ENCODE peak calls at places on chromosomes 3 and 15, in eight cellular contexts. One of them, this sample, is unnamed.

GRCh38 chr3:901953-902778 is 190.7 kb upstream of the CNTN6 start:
- DNase-seq in colonic mucosa: no peak
- DNase-seq in uterus: no peak
- DNase-seq in neuronal stem cell: no peak
- DNase-seq in CD8-positive, alpha-beta memory T cell: no peak
- DNase-seq in Peyer's patch: no peak
- DNase-seq in dorsolateral prefrontal cortex: no peak
- DNase-seq in CD8-positive, alpha-beta T cell: no peak
- DNase-seq in this sample: no peak

GRCh38 chr15:42736178-42736792 is 643 bp downstream of the CDAN1 start:
- DNase-seq in uterus: no peak
- DNase-seq in CD8-positive, alpha-beta T cell: no peak
- DNase-seq in Peyer's patch: no peak
- DNase-seq in colonic mucosa: no peak
- DNase-seq in CD8-positive, alpha-beta memory T cell: peak; percentile 20
- DNase-seq in neuronal stem cell: no peak
- DNase-seq in dorsolateral prefrontal cortex: no peak
- DNase-seq in this sample: no peak

GRCh38 chr3:176995946-176996345 is 201.3 kb downstream of the TBL1XR1 start:
- DNase-seq in neuronal stem cell: no peak
- DNase-seq in colonic mucosa: no peak
- DNase-seq in Peyer's patch: no peak
- DNase-seq in CD8-positive, alpha-beta T cell: no peak
- DNase-seq in uterus: no peak
- DNase-seq in dorsolateral prefrontal cortex: no peak
- DNase-seq in CD8-positive, alpha-beta memory T cell: no peak
- DNase-seq in this sample: no peak

GRCh38 chr15:82168757-82169156 is 93.8 kb downstream of the EFL1 start:
- DNase-seq in colonic mucosa: no peak
- DNase-seq in dorsolateral prefrontal cortex: no peak
- DNase-seq in uterus: no peak
- DNase-seq in Peyer's patch: no peak
- DNase-seq in CD8-positive, alpha-beta memory T cell: no peak
- DNase-seq in neuronal stem cell: no peak
- DNase-seq in CD8-positive, alpha-beta T cell: no peak
- DNase-seq in this sample: no peak

GRCh38 chr3:178002113-178002512 is 534.1 kb upstream of the KCNMB2 start:
- DNase-seq in colonic mucosa: no peak
- DNase-seq in CD8-positive, alpha-beta T cell: no peak
- DNase-seq in Peyer's patch: no peak
- DNase-seq in neuronal stem cell: no peak
- DNase-seq in uterus: no peak
- DNase-seq in CD8-positive, alpha-beta memory T cell: no peak
- DNase-seq in dorsolateral prefrontal cortex: no peak
- DNase-seq in this sample: no peak

GRCh38 chr3:141081141-141081795 is 30.1 kb downstream of the SPSB4 start:
- DNase-seq in uterus: no peak
- DNase-seq in CD8-positive, alpha-beta T cell: no peak
- DNase-seq in Peyer's patch: no peak
- DNase-seq in dorsolateral prefrontal cortex: no peak
- DNase-seq in neuronal stem cell: peak; percentile 79
- DNase-seq in CD8-positive, alpha-beta memory T cell: no peak
- DNase-seq in colonic mucosa: no peak
- DNase-seq in this sample: no peak

GRCh38 chr3:99699841-99700240 is 61.4 kb downstream of the COL8A1 start:
- DNase-seq in dorsolateral prefrontal cortex: no peak
- DNase-seq in uterus: no peak
- DNase-seq in Peyer's patch: no peak
- DNase-seq in neuronal stem cell: no peak
- DNase-seq in CD8-positive, alpha-beta memory T cell: no peak
- DNase-seq in CD8-positive, alpha-beta T cell: no peak
- DNase-seq in colonic mucosa: no peak
- DNase-seq in this sample: no peak

GRCh38 chr3:5016218-5017161 is 37.3 kb downstream of the BHLHE40 start:
- DNase-seq in neuronal stem cell: no peak
- DNase-seq in dorsolateral prefrontal cortex: no peak
- DNase-seq in CD8-positive, alpha-beta memory T cell: no peak
- DNase-seq in colonic mucosa: peak; percentile 86
- DNase-seq in CD8-positive, alpha-beta T cell: peak; percentile 59
- DNase-seq in uterus: no peak
- DNase-seq in Peyer's patch: peak; percentile 72
- DNase-seq in this sample: no peak

GRCh38 chr3:188212308-188212969 is 58.5 kb downstream of the LPP start:
- DNase-seq in dorsolateral prefrontal cortex: no peak
- DNase-seq in colonic mucosa: no peak
- DNase-seq in CD8-positive, alpha-beta memory T cell: no peak
- DNase-seq in Peyer's patch: no peak
- DNase-seq in uterus: peak; percentile 63
- DNase-seq in CD8-positive, alpha-beta T cell: no peak
- DNase-seq in neuronal stem cell: no peak
- DNase-seq in this sample: no peak

GRCh38 chr3:72655758-72656157 is 192.5 kb downstream of the SHQ1 start:
- DNase-seq in CD8-positive, alpha-beta memory T cell: no peak
- DNase-seq in colonic mucosa: no peak
- DNase-seq in neuronal stem cell: no peak
- DNase-seq in Peyer's patch: no peak
- DNase-seq in CD8-positive, alpha-beta T cell: no peak
- DNase-seq in dorsolateral prefrontal cortex: no peak
- DNase-seq in uterus: no peak
- DNase-seq in this sample: no peak

GRCh38 chr3:134527037-134527436 is 41.2 kb downstream of the CEP63 start:
- DNase-seq in colonic mucosa: no peak
- DNase-seq in CD8-positive, alpha-beta memory T cell: no peak
- DNase-seq in uterus: no peak
- DNase-seq in CD8-positive, alpha-beta T cell: no peak
- DNase-seq in Peyer's patch: no peak
- DNase-seq in neuronal stem cell: no peak
- DNase-seq in dorsolateral prefrontal cortex: no peak
- DNase-seq in this sample: no peak

GRCh38 chr3:175416600-175416999 is 557.5 kb downstream of the NAALADL2 start:
- DNase-seq in neuronal stem cell: no peak
- DNase-seq in CD8-positive, alpha-beta memory T cell: no peak
- DNase-seq in CD8-positive, alpha-beta T cell: no peak
- DNase-seq in dorsolateral prefrontal cortex: no peak
- DNase-seq in uterus: no peak
- DNase-seq in Peyer's patch: no peak
- DNase-seq in colonic mucosa: no peak
- DNase-seq in this sample: no peak

GRCh38 chr3:114649331-114649730 is 355.5 kb downstream of the TIGIT start:
- DNase-seq in neuronal stem cell: no peak
- DNase-seq in uterus: no peak
- DNase-seq in Peyer's patch: no peak
- DNase-seq in dorsolateral prefrontal cortex: no peak
- DNase-seq in colonic mucosa: no peak
- DNase-seq in CD8-positive, alpha-beta memory T cell: no peak
- DNase-seq in CD8-positive, alpha-beta T cell: no peak
- DNase-seq in this sample: no peak

GRCh38 chr15:71660501-71660900 is 149.9 kb upstream of the NR2E3 start:
- DNase-seq in uterus: no peak
- DNase-seq in dorsolateral prefrontal cortex: no peak
- DNase-seq in neuronal stem cell: no peak
- DNase-seq in CD8-positive, alpha-beta memory T cell: no peak
- DNase-seq in CD8-positive, alpha-beta T cell: no peak
- DNase-seq in Peyer's patch: no peak
- DNase-seq in colonic mucosa: no peak
- DNase-seq in this sample: no peak

GRCh38 chr3:185087419-185087818 is 65.4 kb downstream of the C3orf70 start:
- DNase-seq in colonic mucosa: no peak
- DNase-seq in uterus: no peak
- DNase-seq in dorsolateral prefrontal cortex: no peak
- DNase-seq in Peyer's patch: no peak
- DNase-seq in neuronal stem cell: no peak
- DNase-seq in CD8-positive, alpha-beta memory T cell: no peak
- DNase-seq in CD8-positive, alpha-beta T cell: no peak
- DNase-seq in this sample: no peak

GRCh38 chr3:64108281-64108680 is 85.0 kb upstream of the PSMD6 start:
- DNase-seq in uterus: no peak
- DNase-seq in CD8-positive, alpha-beta memory T cell: no peak
- DNase-seq in dorsolateral prefrontal cortex: no peak
- DNase-seq in CD8-positive, alpha-beta T cell: no peak
- DNase-seq in neuronal stem cell: no peak
- DNase-seq in Peyer's patch: no peak
- DNase-seq in colonic mucosa: no peak
- DNase-seq in this sample: no peak

GRCh38 chr3:87509401-87509800 is 233.0 kb upstream of the POU1F1 start:
- DNase-seq in CD8-positive, alpha-beta memory T cell: no peak
- DNase-seq in colonic mucosa: no peak
- DNase-seq in uterus: no peak
- DNase-seq in CD8-positive, alpha-beta T cell: no peak
- DNase-seq in dorsolateral prefrontal cortex: no peak
- DNase-seq in Peyer's patch: no peak
- DNase-seq in neuronal stem cell: no peak
- DNase-seq in this sample: no peak

GRCh38 chr3:154349223-154349622 is 24.9 kb upstream of the DHX36 start:
- DNase-seq in uterus: no peak
- DNase-seq in dorsolateral prefrontal cortex: no peak
- DNase-seq in colonic mucosa: no peak
- DNase-seq in Peyer's patch: no peak
- DNase-seq in CD8-positive, alpha-beta memory T cell: no peak
- DNase-seq in CD8-positive, alpha-beta T cell: no peak
- DNase-seq in neuronal stem cell: no peak
- DNase-seq in this sample: no peak

GRCh38 chr15:39580630-39581500 is at the start of gene THBS1:
- DNase-seq in dorsolateral prefrontal cortex: no peak
- DNase-seq in CD8-positive, alpha-beta T cell: peak; percentile 28
- DNase-seq in CD8-positive, alpha-beta memory T cell: no peak
- DNase-seq in colonic mucosa: peak; percentile 91
- DNase-seq in Peyer's patch: peak; percentile 44
- DNase-seq in neuronal stem cell: peak; percentile 91
- DNase-seq in uterus: peak; percentile 95
- DNase-seq in this sample: no peak

DNA sequence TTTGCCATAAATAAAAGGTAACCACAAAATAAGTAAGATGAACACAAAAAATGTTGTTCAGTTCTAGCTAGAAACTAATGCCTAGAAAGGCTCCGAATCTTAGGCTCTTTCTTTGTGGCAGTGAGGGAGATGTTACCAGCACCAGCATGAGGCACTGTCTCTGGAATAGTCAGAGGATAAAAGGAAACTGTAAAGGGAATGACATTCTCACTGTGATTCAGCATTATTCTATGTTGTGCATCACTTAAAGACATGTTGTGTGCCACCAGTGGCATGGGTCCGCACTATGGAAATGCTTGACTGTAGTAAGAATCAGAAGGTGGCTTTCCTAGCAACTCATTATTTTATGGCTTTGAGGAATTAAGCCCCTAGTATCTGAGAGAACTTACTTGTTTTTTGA is 70.8 kb downstream of the SEC22A start:
- DNase-seq in Peyer's patch: no peak
- DNase-seq in neuronal stem cell: no peak
- DNase-seq in colonic mucosa: no peak
- DNase-seq in CD8-positive, alpha-beta memory T cell: no peak
- DNase-seq in CD8-positive, alpha-beta T cell: no peak
- DNase-seq in uterus: no peak
- DNase-seq in dorsolateral prefrontal cortex: no peak
- DNase-seq in this sample: no peak
- H3K27ac ChIP-seq in Peyer's patch: no peak overlapping the region
- H3K27ac ChIP-seq in neuronal stem cell: no peak overlapping the region
- H3K27ac ChIP-seq in colonic mucosa: no peak overlapping the region
- H3K27ac ChIP-seq in CD8-positive, alpha-beta memory T cell: no peak overlapping the region
- H3K27ac ChIP-seq in CD8-positive, alpha-beta T cell: no peak overlapping the region
- H3K27ac ChIP-seq in uterus: no peak overlapping the region
- H3K27ac ChIP-seq in dorsolateral prefrontal cortex: no peak overlapping the region
- H3K27ac ChIP-seq in this sample: no peak overlapping the region

GRCh38 chr3:12342151-12342550 is 53.3 kb downstream of the PPARG start:
- DNase-seq in uterus: no peak
- DNase-seq in Peyer's patch: no peak
- DNase-seq in colonic mucosa: no peak
- DNase-seq in dorsolateral prefrontal cortex: no peak
- DNase-seq in CD8-positive, alpha-beta T cell: no peak
- DNase-seq in neuronal stem cell: no peak
- DNase-seq in CD8-positive, alpha-beta memory T cell: no peak
- DNase-seq in this sample: no peak

GRCh38 chr3:12345141-12345561 is 56.3 kb downstream of the PPARG start:
- DNase-seq in uterus: no peak
- DNase-seq in CD8-positive, alpha-beta T cell: no peak
- DNase-seq in colonic mucosa: no peak
- DNase-seq in Peyer's patch: no peak
- DNase-seq in CD8-positive, alpha-beta memory T cell: no peak
- DNase-seq in dorsolateral prefrontal cortex: no peak
- DNase-seq in neuronal stem cell: no peak
- DNase-seq in this sample: no peak

GRCh38 chr3:12340506-12340905 is 51.6 kb downstream of the PPARG start:
- DNase-seq in neuronal stem cell: no peak
- DNase-seq in CD8-positive, alpha-beta T cell: no peak
- DNase-seq in Peyer's patch: no peak
- DNase-seq in uterus: no peak
- DNase-seq in CD8-positive, alpha-beta memory T cell: no peak
- DNase-seq in dorsolateral prefrontal cortex: no peak
- DNase-seq in colonic mucosa: no peak
- DNase-seq in this sample: no peak

GRCh38 chr3:12345584-12346494 is 57.0 kb downstream of the PPARG start:
- DNase-seq in neuronal stem cell: no peak
- DNase-seq in colonic mucosa: no peak
- DNase-seq in dorsolateral prefrontal cortex: no peak
- DNase-seq in uterus: no peak
- DNase-seq in Peyer's patch: no peak
- DNase-seq in CD8-positive, alpha-beta T cell: no peak
- DNase-seq in CD8-positive, alpha-beta memory T cell: no peak
- DNase-seq in this sample: no peak

GRCh38 chr3:12343091-12343494 is 54.2 kb downstream of the PPARG start:
- DNase-seq in neuronal stem cell: no peak
- DNase-seq in Peyer's patch: no peak
- DNase-seq in colonic mucosa: no peak
- DNase-seq in dorsolateral prefrontal cortex: no peak
- DNase-seq in CD8-positive, alpha-beta T cell: no peak
- DNase-seq in uterus: no peak
- DNase-seq in CD8-positive, alpha-beta memory T cell: no peak
- DNase-seq in this sample: no peak
- H3K27ac ChIP-seq in neuronal stem cell: no peak overlapping the region
- H3K27ac ChIP-seq in Peyer's patch: no peak overlapping the region
- H3K27ac ChIP-seq in colonic mucosa: no peak overlapping the region
- H3K27ac ChIP-seq in dorsolateral prefrontal cortex: no peak overlapping the region
- H3K27ac ChIP-seq in CD8-positive, alpha-beta T cell: no peak overlapping the region
- H3K27ac ChIP-seq in uterus: no peak overlapping the region
- H3K27ac ChIP-seq in CD8-positive, alpha-beta memory T cell: no peak overlapping the region
- H3K27ac ChIP-seq in this sample: no peak overlapping the region

DNA sequence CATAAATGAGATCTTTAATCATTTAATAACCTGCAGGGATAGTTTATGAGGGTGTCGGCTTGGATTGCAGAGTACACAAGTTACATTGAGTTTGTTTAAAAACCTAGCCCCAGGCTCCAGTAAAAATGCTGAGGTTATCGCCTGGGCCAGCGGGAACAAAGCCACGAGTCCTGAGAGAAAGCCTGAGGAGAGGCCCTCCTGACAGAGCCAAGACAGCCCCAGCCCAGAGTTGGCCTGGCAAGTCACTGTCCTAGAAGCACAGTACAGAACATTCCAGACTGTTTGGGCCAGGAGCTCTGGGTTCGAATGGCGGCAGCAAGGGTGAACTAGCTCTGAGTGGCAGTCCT is 32.4 kb downstream of the SEC61A1 start:
- DNase-seq in colonic mucosa: no peak
- DNase-seq in dorsolateral prefrontal cortex: no peak
- DNase-seq in CD8-positive, alpha-beta memory T cell: no peak
- DNase-seq in neuronal stem cell: no peak
- DNase-seq in Peyer's patch: no peak
- DNase-seq in uterus: no peak
- DNase-seq in CD8-positive, alpha-beta T cell: no peak
- DNase-seq in this sample: no peak
- H3K27ac ChIP-seq in colonic mucosa: no peak overlapping the region
- H3K27ac ChIP-seq in dorsolateral prefrontal cortex: no peak overlapping the region
- H3K27ac ChIP-seq in CD8-positive, alpha-beta memory T cell: no peak overlapping the region
- H3K27ac ChIP-seq in neuronal stem cell: no peak overlapping the region
- H3K27ac ChIP-seq in Peyer's patch: no peak overlapping the region
- H3K27ac ChIP-seq in uterus: no peak overlapping the region
- H3K27ac ChIP-seq in CD8-positive, alpha-beta T cell: no peak overlapping the region
- H3K27ac ChIP-seq in this sample: no peak overlapping the region

GRCh38 chr15:84880007-84880406 is 4.5 kb upstream of the SLC28A1 start:
- DNase-seq in colonic mucosa: no peak
- DNase-seq in uterus: no peak
- DNase-seq in Peyer's patch: no peak
- DNase-seq in dorsolateral prefrontal cortex: no peak
- DNase-seq in CD8-positive, alpha-beta memory T cell: no peak
- DNase-seq in CD8-positive, alpha-beta T cell: no peak
- DNase-seq in neuronal stem cell: no peak
- DNase-seq in this sample: no peak
- H3K27ac ChIP-seq in colonic mucosa: no peak overlapping the region
- H3K27ac ChIP-seq in uterus: no peak overlapping the region
- H3K27ac ChIP-seq in Peyer's patch: no peak overlapping the region
- H3K27ac ChIP-seq in dorsolateral prefrontal cortex: no peak overlapping the region
- H3K27ac ChIP-seq in CD8-positive, alpha-beta memory T cell: no peak overlapping the region
- H3K27ac ChIP-seq in CD8-positive, alpha-beta T cell: no peak overlapping the region
- H3K27ac ChIP-seq in neuronal stem cell: no peak overlapping the region
- H3K27ac ChIP-seq in this sample: no peak overlapping the region

This sample was measured in CD4-positive, CD25-positive, alpha-beta regulatory T cell.